ENCODE peak calls at places on chromosome 15, in four cellular contexts. N is activated naive CD4-positive, alpha-beta T cell treated with anti-CD3 and anti-CD28 coated beads, Interleukin-2, amount 10 ng/mL, durations not matched to agents 7 days and 5 days; S is left cardiac atrium; U is psoas muscle. J is an unnamed sample.

GRCh38 chr15:78177447-78177873 is 28.3 kb downstream of the IDH3A start:
- DNase-seq in U (no peak), S (no peak), N (peak), J (peak)

GRCh38 chr15:88431441-88431840 is 35.7 kb downstream of the MRPL46 start:
- DNase-seq in S (no peak), U (no peak), N (no peak), J (no peak)

GRCh38 chr15:63977102-63977501 is 69.2 kb downstream of the DAPK2 start:
- DNase-seq in S (no peak), N (no peak), U (no peak), J (no peak)

GRCh38 chr15:58731756-58732535 is 17.6 kb downstream of the ADAM10 start:
- DNase-seq in U (no peak), N (no peak), S (no peak), J (no peak)

GRCh38 chr15:42456539-42456938 is 34.4 kb downstream of the ZNF106 start:
- DNase-seq in U (no peak), S (no peak), N (no peak), J (no peak)

GRCh38 chr15:69668963-69669362 is 216.3 kb downstream of the RPLP1 start:
- DNase-seq in U (no peak), N (peak), S (no peak), J (peak)

GRCh38 chr15:77818484-77819270 is 186.0 kb upstream of the LINGO1 start:
- DNase-seq in N (no peak), S (no peak), U (no peak), J (no peak)

GRCh38 chr15:101437209-101437608 is 52.3 kb downstream of the PCSK6 start:
- DNase-seq in S (no peak), U (no peak), N (no peak), J (no peak)

GRCh38 chr15:50959717-50960116 is 51.2 kb downstream of the AP4E1 start:
- DNase-seq in S (no peak), N (no peak), U (no peak), J (no peak)

GRCh38 chr15:96351801-96352593 is 21.5 kb downstream of the NR2F2 start:
- DNase-seq in N (no peak), S (no peak), U (no peak), J (no peak)

GRCh38 chr15:45121020-45121419 is 6.9 kb downstream of the DUOXA2 start:
- DNase-seq in S (no peak), U (no peak), N (no peak), J (no peak)

GRCh38 chr15:66619152-66619903 is 53.5 kb upstream of the LCTL start:
- DNase-seq in S (peak), N (peak), U (peak), J (peak)

GRCh38 chr15:55526559-55527036 is 18.6 kb upstream of the DNAAF4 start:
- DNase-seq in S (peak), N (peak), U (no peak), J (no peak)

GRCh38 chr15:66965201-66965900 is 100.1 kb upstream of the SMAD3 start:
- DNase-seq in S (no peak), U (no peak), N (no peak), J (no peak)

GRCh38 chr15:77130315-77130930 is 59.5 kb upstream of the TSPAN3 start:
- DNase-seq in S (no peak), N (no peak), U (no peak), J (no peak)

GRCh38 chr15:73906346-73907017 is 19.8 kb upstream of the LOXL1 start:
- DNase-seq in U (no peak), S (no peak), N (no peak), J (no peak)

GRCh38 chr15:63313866-63314265 is 36.5 kb downstream of the APH1B start:
- DNase-seq in U (no peak), S (no peak), N (no peak), J (no peak)

GRCh38 chr15:76451540-76451939 is 115.0 kb downstream of the ISL2 start:
- DNase-seq in U (no peak), S (no peak), N (no peak), J (no peak)

GRCh38 chr15:64928626-64929220 is 17.0 kb downstream of the ANKDD1A start:
- DNase-seq in U (no peak), S (no peak), N (no peak), J (no peak)

GRCh38 chr15:29270169-29270955 is 740 bp upstream of the NSMCE3 start:
- DNase-seq in N (peak), U (no peak), S (no peak), J (no peak)

GRCh38 chr15:63082366-63082765 is 39.3 kb upstream of the LACTB start:
- DNase-seq in N (no peak), S (no peak), U (no peak), J (no peak)

GRCh38 chr15:89366656-89367393 is 32.2 kb upstream of the POLG start:
- DNase-seq in S (no peak), N (no peak), U (no peak), J (no peak)

GRCh38 chr15:40333922-40334492 is 6.7 kb downstream of the CCDC9B start:
- DNase-seq in S (peak), N (peak), U (peak), J (peak)

GRCh38 chr15:66798426-66799061 is 96.5 kb downstream of the SMAD6 start:
- DNase-seq in N (no peak), U (no peak), S (no peak), J (no peak)

GRCh38 chr15:33720952-33721351 is 247.3 kb upstream of the CHRM5 start:
- DNase-seq in S (no peak), U (no peak), N (no peak), J (no peak)

GRCh38 chr15:59828871-59829270 is 139.8 kb upstream of the BNIP2 start:
- DNase-seq in U (no peak), S (no peak), N (no peak), J (no peak)

GRCh38 chr15:94722025-94722636 is 490.8 kb downstream of the MCTP2 start:
- DNase-seq in N (no peak), S (no peak), U (no peak), J (no peak)

GRCh38 chr15:66152650-66153049 is 100.9 kb downstream of the MEGF11 start:
- DNase-seq in N (no peak), U (no peak), S (no peak), J (no peak)

GRCh38 chr15:52780172-52780980 is 9.8 kb downstream of the ONECUT1 start:
- DNase-seq in S (peak), U (peak), N (peak), J (no peak)

GRCh38 chr15:82537351-82537908 is 2.8 kb downstream of the RPS17 start:
- DNase-seq in N (no peak), U (no peak), S (no peak), J (no peak)

GRCh38 chr15:77747175-77748077 is 114.7 kb upstream of the LINGO1 start:
- DNase-seq in U (no peak), S (no peak), N (no peak), J (no peak)

GRCh38 chr15:45588199-45588910 is 1.2 kb downstream of the BLOC1S6 start:
- DNase-seq in N (no peak), U (no peak), S (no peak), J (no peak)

GRCh38 chr15:56767315-56767714 is 34.0 kb upstream of the ZNF280D start:
- DNase-seq in N (no peak), U (no peak), S (no peak), J (no peak)

GRCh38 chr15:40763801-40764765 is at the start of gene GCHFR:
- DNase-seq in N (peak), S (peak), U (peak), J (peak)

GRCh38 chr15:71800190-71800589 is 10.2 kb upstream of the NR2E3 start:
- DNase-seq in U (no peak), N (no peak), S (no peak), J (no peak)

GRCh38 chr15:70670680-70671079 is 92.7 kb downstream of the UACA start:
- DNase-seq in N (no peak), U (no peak), S (no peak), J (no peak)

GRCh38 chr15:65100427-65100826 is 14.6 kb downstream of the UBAP1L start:
- DNase-seq in U (no peak), S (no peak), N (no peak), J (peak)

GRCh38 chr15:75659928-75660645 is 12.4 kb downstream of the SNX33 start:
- DNase-seq in N (no peak), S (no peak), U (peak), J (no peak)

J was measured in left colon.